ENCODE peak calls at places on chromosomes 4 and X, in five cellular contexts. A is cardiac muscle cell; G is EL; S is activated effector memory CD4-positive, alpha-beta T cell treated with Interleukin-2 at 50 U/mL for 16 hours; T is psoas muscle. E is an unnamed sample.

GRCh38 chr4:100988876-100989275 is 358.4 kb downstream of the PPP3CA start:
- DNase-seq in T (no peak), G (no peak), S (no peak), A (no peak), E (no peak)

GRCh38 chr4:139243448-139244365 is 36.3 kb downstream of the MGARP start:
- DNase-seq in A (peak), T (no peak), S (no peak), G (peak), E (no peak)

GRCh38 chr4:180923476-180923875 is 1319.7 kb upstream of the TENM3 start:
- DNase-seq in T (no peak), G (peak), A (no peak), S (no peak), E (no peak)

GRCh38 chr4:17055788-17056187 is 157.3 kb upstream of the LDB2 start:
- DNase-seq in S (no peak), A (peak), T (no peak), G (peak), E (no peak)

GRCh38 chr4:151117371-151117962 is 18.0 kb downstream of the RPS3A start:
- DNase-seq in T (no peak), A (peak), S (no peak), G (peak), E (peak)

GRCh38 chrX:147899715-147900114 is 12.0 kb upstream of the FMR1 start:
- DNase-seq in T (no peak), S (no peak), A (no peak), G (no peak), E (no peak)

GRCh38 chr4:176077561-176077960 is 11.9 kb downstream of the WDR17 start:
- DNase-seq in A (no peak), T (no peak), G (no peak), S (no peak), E (no peak)

GRCh38 chrX:16851421-16851820 is 18.7 kb downstream of the RBBP7 start:
- DNase-seq in G (no peak), A (no peak), T (no peak), S (no peak), E (no peak)

GRCh38 chr4:121785479-121785878 is 15.6 kb upstream of the EXOSC9 start:
- DNase-seq in T (no peak), S (no peak), G (peak), A (peak), E (no peak)

GRCh38 chr4:186792994-186793393 is 69.3 kb upstream of the FAT1 start:
- DNase-seq in G (peak), A (peak), S (no peak), T (no peak), E (no peak)

GRCh38 chr4:160887668-160888067 is 1276.1 kb downstream of the FSTL5 start:
- DNase-seq in S (no peak), A (no peak), G (no peak), T (no peak), E (no peak)

GRCh38 chr4:183798249-183798920 is 106.7 kb upstream of the STOX2 start:
- DNase-seq in S (no peak), G (no peak), A (no peak), T (no peak), E (peak)

GRCh38 chrX:102345916-102346315 is 93.9 kb downstream of the NXF2B start:
- DNase-seq in S (peak), G (peak), T (peak), A (peak), E (peak)

GRCh38 chr4:2084316-2084715 is 25.2 kb downstream of the NAT8L start:
- DNase-seq in G (no peak), A (no peak), S (no peak), T (no peak), E (peak)

GRCh38 chrX:144849141-144849540 is 398.2 kb upstream of the SPANXN1 start:
- DNase-seq in A (no peak), T (no peak), S (no peak), G (no peak), E (no peak)

GRCh38 chr4:71239365-71239764 is 99.5 kb upstream of the SLC4A4 start:
- DNase-seq in A (no peak), S (no peak), T (no peak), G (peak), E (no peak)

GRCh38 chr4:126004936-126005335 is 690.2 kb downstream of the FAT4 start:
- DNase-seq in A (peak), S (no peak), G (peak), T (no peak), E (no peak)

GRCh38 chrX:10457092-10457491 is 163.3 kb downstream of the MID1 start:
- DNase-seq in T (no peak), A (peak), G (peak), S (no peak), E (no peak)

GRCh38 chrX:136146614-136147319 is 566 bp upstream of the FHL1 start:
- DNase-seq in T (peak), G (no peak), S (no peak), A (no peak), E (peak)

GRCh38 chrX:133741303-133741702 is 244.1 kb downstream of the GPC3 start:
- DNase-seq in S (no peak), G (peak), T (no peak), A (peak), E (no peak)

GRCh38 chrX:14030248-14030592 is 528 bp upstream of the GEMIN8 start:
- DNase-seq in S (no peak), G (peak), T (no peak), A (peak), E (no peak)

GRCh38 chrX:97399400-97399799 is 515.7 kb downstream of the RPA4 start:
- DNase-seq in T (no peak), S (no peak), G (peak), A (peak), E (no peak)

E was measured in WERI-Rb-1.